ENCODE peak calls at places on chromosomes 2 and 18, in nine cellular contexts. T, U, X, D, Z, A, K, E and N are unnamed samples.

GRCh38 chr18:55685638-55686037 is 97.6 kb upstream of the TCF4 start:
- DNase-seq in T (peak; percentile 77), U (no peak), X (no peak), D (no peak), Z (no peak), A (no peak), K (no peak), E (no peak), N (no peak)

GRCh38 chr2:170711774-170712652 is 3.1 kb upstream of the SP5 start:
- DNase-seq in T (no peak), U (no peak), X (no peak), D (no peak), Z (no peak), A (no peak), K (peak; percentile 36), E (no peak), N (no peak)

GRCh38 chr2:224311226-224311625 is 90.7 kb downstream of the FAM124B start:
- DNase-seq in T (no peak), U (no peak), X (no peak), D (no peak), Z (no peak), A (no peak), K (no peak), E (no peak), N (no peak)

GRCh38 chr18:60534539-60534938 is 162.0 kb upstream of the MC4R start:
- DNase-seq in T (peak; percentile 8), U (no peak), X (no peak), D (no peak), Z (no peak), A (no peak), K (no peak), E (peak; percentile 41), N (no peak)

GRCh38 chr2:201996681-201997254 is 36.9 kb upstream of the FZD7 start:
- DNase-seq in T (peak; percentile 85), U (no peak), X (no peak), D (no peak), Z (no peak), A (no peak), K (no peak), E (no peak), N (no peak)

GRCh38 chr2:210623506-210623905 is 67.1 kb downstream of the CPS1 start:
- DNase-seq in T (no peak), U (no peak), X (no peak), D (no peak), Z (no peak), A (no peak), K (no peak), E (no peak), N (no peak)

GRCh38 chr2:223613017-223613950 is 11.1 kb upstream of the SCG2 start:
- DNase-seq in T (peak; percentile 96), U (peak; percentile 79), X (no peak), D (no peak), Z (peak; percentile 75), A (no peak), K (no peak), E (peak; percentile 98), N (peak; percentile 79)

GRCh38 chr2:47422016-47422415 is 19.1 kb downstream of the MSH2 start:
- DNase-seq in T (no peak), U (no peak), X (no peak), D (no peak), Z (no peak), A (no peak), K (no peak), E (peak; percentile 45), N (no peak)

GRCh38 chr18:74806700-74807416 is 209.2 kb downstream of the ZNF407 start:
- DNase-seq in T (peak; percentile 91), U (peak; percentile 79), X (no peak), D (no peak), Z (no peak), A (peak; percentile 87), K (no peak), E (peak; percentile 72), N (no peak)

GRCh38 chr2:156191547-156191946 is 141.0 kb downstream of the NR4A2 start:
- DNase-seq in T (no peak), U (no peak), X (no peak), D (no peak), Z (no peak), A (no peak), K (no peak), E (no peak), N (no peak)

GRCh38 chr18:48848641-48849143 is 102.1 kb downstream of the SMAD7 start:
- DNase-seq in T (peak; percentile 84), U (peak; percentile 92), X (no peak), D (no peak), Z (no peak), A (no peak), K (no peak), E (no peak), N (no peak)

GRCh38 chr18:55290898-55291297 is 297.1 kb downstream of the TCF4 start:
- DNase-seq in T (no peak), U (no peak), X (no peak), D (no peak), Z (no peak), A (no peak), K (no peak), E (no peak), N (no peak)

GRCh38 chr18:36724591-36725001 is 104.2 kb downstream of the TPGS2 start:
- DNase-seq in T (no peak), U (no peak), X (no peak), D (no peak), Z (no peak), A (no peak), K (no peak), E (no peak), N (no peak)

GRCh38 chr2:226845717-226846116 is 9.9 kb downstream of the RHBDD1 start:
- DNase-seq in T (no peak), U (no peak), X (no peak), D (no peak), Z (no peak), A (no peak), K (no peak), E (no peak), N (no peak)

GRCh38 chr2:128644156-128644555 is 325.5 kb upstream of the HS6ST1 start:
- DNase-seq in T (no peak), U (no peak), X (no peak), D (no peak), Z (no peak), A (no peak), K (peak; percentile 71), E (no peak), N (no peak)

GRCh38 chr2:96869824-96870630 is at the start of gene SEMA4C:
- DNase-seq in T (no peak), U (peak; percentile 26), X (peak; percentile 76), D (no peak), Z (peak; percentile 84), A (no peak), K (no peak), E (no peak), N (peak; percentile 80)

GRCh38 chr18:9876867-9877654 is 8.7 kb upstream of the TXNDC2 start:
- DNase-seq in T (peak; percentile 81), U (peak; percentile 91), X (no peak), D (no peak), Z (no peak), A (no peak), K (no peak), E (peak; percentile 92), N (no peak)
- H3K27ac ChIP-seq in T (peak overlapping the region; percentile 75), U (peak overlapping the region; percentile 97), X (peak overlapping the region; percentile 89), D (peak overlapping the region; percentile 60), Z (peak overlapping the region; percentile 72), A (no peak overlapping the region), K (no peak overlapping the region), E (peak overlapping the region; percentile 72), N (no peak overlapping the region)

DNA sequence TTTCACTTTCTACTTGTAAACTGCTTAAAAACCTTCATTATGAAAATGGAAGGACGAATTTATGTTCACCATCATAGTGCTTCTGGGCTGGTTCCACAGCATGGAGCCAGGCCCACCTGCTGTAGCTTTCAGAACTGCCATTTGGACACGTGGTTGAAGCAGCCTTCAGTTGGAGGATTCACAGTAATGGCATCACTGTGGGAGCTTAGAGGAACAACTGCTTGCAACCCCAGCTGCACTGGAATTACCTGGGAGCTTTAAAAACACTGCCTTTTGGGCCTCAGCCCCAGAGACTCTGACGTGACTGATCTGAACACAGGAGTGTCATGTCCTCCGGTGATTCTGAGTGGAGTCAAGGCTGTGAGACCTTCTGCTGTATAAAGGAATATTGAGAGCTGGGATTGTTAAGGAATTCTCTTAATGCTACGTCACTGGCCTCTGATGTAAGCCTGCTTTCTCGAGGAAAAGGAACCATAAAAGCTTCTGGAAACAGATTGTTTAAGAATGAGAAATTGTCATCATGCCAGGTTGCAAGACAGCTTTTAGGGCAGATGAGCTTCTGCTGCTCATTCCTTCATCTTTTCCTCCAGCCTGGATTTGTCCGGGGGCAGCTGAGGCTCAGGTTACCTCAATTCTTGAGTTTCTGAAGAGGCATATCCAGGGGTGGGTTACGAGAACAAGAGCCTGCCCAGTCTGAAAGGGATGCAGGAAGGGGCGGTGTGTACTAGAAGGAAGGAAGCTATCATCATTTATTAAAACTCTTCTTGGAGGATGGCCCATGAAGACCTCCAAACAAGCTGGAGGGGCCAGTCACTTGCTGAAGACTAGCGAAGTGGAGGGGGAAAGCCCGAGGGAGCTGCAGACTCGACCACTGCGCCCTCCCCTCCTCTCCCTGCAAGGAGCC is 1.3 kb upstream of the IL1R1 start:
- DNase-seq in T (no peak), U (no peak), X (no peak), D (no peak), Z (no peak), A (no peak), K (no peak), E (no peak), N (no peak)
- H3K27ac ChIP-seq in T (no peak overlapping the region), U (no peak overlapping the region), X (no peak overlapping the region), D (peak overlapping the region; percentile 94), Z (peak overlapping the region; percentile 98), A (no peak overlapping the region), K (no peak overlapping the region), E (no peak overlapping the region), N (no peak overlapping the region)

GRCh38 chr2:109635426-109636289 is 21.5 kb downstream of the SOWAHC start:
- DNase-seq in T (no peak), U (no peak), X (no peak), D (no peak), Z (no peak), A (no peak), K (no peak), E (no peak), N (no peak)

GRCh38 chr2:109638807-109639206 is 24.6 kb downstream of the SOWAHC start:
- DNase-seq in T (no peak), U (no peak), X (no peak), D (no peak), Z (no peak), A (no peak), K (no peak), E (peak; percentile 12), N (no peak)

GRCh38 chr2:109633284-109633961 is 19.3 kb downstream of the SOWAHC start:
- DNase-seq in T (no peak), U (no peak), X (no peak), D (no peak), Z (no peak), A (no peak), K (no peak), E (no peak), N (no peak)

GRCh38 chr2:109636290-109636675 is 22.1 kb downstream of the SOWAHC start:
- DNase-seq in T (peak; percentile 27), U (no peak), X (no peak), D (no peak), Z (no peak), A (no peak), K (no peak), E (no peak), N (no peak)

GRCh38 chr2:109637749-109638570 is 23.8 kb downstream of the SOWAHC start:
- DNase-seq in T (no peak), U (no peak), X (no peak), D (no peak), Z (no peak), A (no peak), K (no peak), E (peak; percentile 32), N (no peak)
- H3K27ac ChIP-seq in T (no peak overlapping the region), U (no peak overlapping the region), X (no peak overlapping the region), D (peak overlapping the region; percentile 9), Z (peak overlapping the region; percentile 6), A (no peak overlapping the region), K (no peak overlapping the region), E (no peak overlapping the region), N (no peak overlapping the region)

GRCh38 chr2:120625865-120626560 is 109.7 kb upstream of the GLI2 start:
- DNase-seq in T (peak; percentile 37), U (no peak), X (no peak), D (no peak), Z (peak; percentile 89), A (no peak), K (no peak), E (no peak), N (no peak)
- H3K27ac ChIP-seq in T (no peak overlapping the region), U (no peak overlapping the region), X (no peak overlapping the region), D (no peak overlapping the region), Z (peak overlapping the region; percentile 51), A (no peak overlapping the region), K (no peak overlapping the region), E (no peak overlapping the region), N (no peak overlapping the region)